ENCODE peak calls at places on chromosome 3, in nine cellular contexts. W is endothelial cell; S is HCEC 1CT; B is RPMI8226; H is DND-41; O is aorta; E is putamen; U is naive thymus-derived CD8-positive, alpha-beta T cell; J is GDM1. K is an unnamed sample.

GRCh38 chr3:136882575-136882974 is 20.6 kb downstream of the NCK1 start:
- DNase-seq in B (no peak), H (no peak), S (no peak), W (no peak), E (no peak), O (no peak), J (no peak), U (no peak), K (no peak)

GRCh38 chr3:96236499-96236898 is 577.9 kb upstream of the EPHA6 start:
- DNase-seq in W (no peak), E (no peak), O (no peak), B (no peak), J (no peak), H (no peak), U (no peak), S (peak; percentile 45), K (no peak)

GRCh38 chr3:142993958-142994442 is 7.4 kb upstream of the U2SURP start:
- DNase-seq in W (peak; percentile 71), E (no peak), S (peak; percentile 65), O (peak; percentile 67), J (peak; percentile 35), U (peak; percentile 53), H (peak; percentile 74), B (peak; percentile 81), K (no peak)

GRCh38 chr3:123705886-123706285 is 121.0 kb upstream of the HACD2 start:
- DNase-seq in U (no peak), E (no peak), O (no peak), W (no peak), B (no peak), S (no peak), H (no peak), J (no peak), K (no peak)

GRCh38 chr3:169665264-169666078 is 2.0 kb upstream of the MECOM start:
- DNase-seq in H (no peak), U (no peak), S (no peak), W (no peak), E (no peak), J (no peak), O (no peak), B (no peak), K (no peak)

GRCh38 chr3:169664034-169664820 is 715 bp upstream of the MECOM start:
- DNase-seq in J (no peak), S (no peak), W (peak; percentile 44), E (no peak), B (no peak), U (no peak), O (no peak), H (no peak), K (no peak)

GRCh38 chr3:150602426-150603089 is 563 bp upstream of the SELENOT start:
- DNase-seq in S (no peak), W (no peak), E (no peak), U (no peak), O (no peak), H (no peak), B (peak; percentile 39), J (no peak), K (no peak)

GRCh38 chr3:194332858-194333211 is 18.3 kb downstream of the CPN2 start:
- DNase-seq in S (no peak), E (no peak), O (no peak), H (no peak), B (no peak), U (no peak), J (no peak), W (no peak), K (no peak)

GRCh38 chr3:44883999-44884431 is 9.6 kb downstream of the TGM4 start:
- DNase-seq in U (no peak), O (no peak), B (no peak), W (no peak), H (no peak), S (peak; percentile 93), E (no peak), J (no peak), K (no peak)

GRCh38 chr3:108780235-108780634 is 23.0 kb upstream of the RETNLB start:
- DNase-seq in W (no peak), U (peak; percentile 34), O (no peak), S (no peak), E (no peak), B (peak; percentile 3), H (peak; percentile 91), J (no peak), K (no peak)

GRCh38 chr3:124275421-124275820 is 283.5 kb upstream of the ROPN1 start:
- DNase-seq in E (no peak), U (no peak), B (no peak), W (no peak), H (no peak), J (no peak), O (peak; percentile 66), S (no peak), K (no peak)

GRCh38 chr3:51794202-51794601 is 15.2 kb upstream of the IQCF6 start:
- DNase-seq in W (no peak), U (no peak), J (no peak), O (no peak), H (no peak), S (no peak), E (no peak), B (no peak), K (no peak)

GRCh38 chr3:176916777-176917176 is 280.5 kb downstream of the TBL1XR1 start:
- DNase-seq in B (no peak), S (no peak), U (no peak), J (no peak), E (no peak), H (no peak), O (no peak), W (no peak), K (no peak)

GRCh38 chr3:155548194-155548593 is 196.7 kb downstream of the PLCH1 start:
- DNase-seq in H (no peak), O (no peak), W (no peak), S (peak; percentile 64), E (no peak), J (no peak), U (no peak), B (no peak), K (no peak)

GRCh38 chr3:112333002-112333385 is at the start of gene CD200:
- DNase-seq in O (peak; percentile 74), S (no peak), E (peak; percentile 76), U (peak; percentile 32), W (peak; percentile 69), B (no peak), J (peak; percentile 52), H (no peak), K (peak; percentile 80)

GRCh38 chr3:126782554-126782953 is 78.5 kb downstream of the CHCHD6 start:
- DNase-seq in O (no peak), U (no peak), S (peak; percentile 90), J (no peak), H (no peak), E (no peak), W (no peak), B (no peak), K (no peak)

GRCh38 chr3:105869531-105869833 is 670 bp upstream of the CBLB start:
- DNase-seq in S (no peak), J (no peak), B (no peak), E (no peak), H (no peak), W (no peak), U (no peak), O (no peak), K (no peak)

GRCh38 chr3:125001557-125002413 is 54.0 kb downstream of the HEG1 start:
- DNase-seq in S (no peak), J (no peak), O (no peak), W (no peak), U (peak; percentile 46), H (no peak), B (no peak), E (no peak), K (no peak)

GRCh38 chr3:171862993-171863521 is 19.9 kb downstream of the TMEM212 start:
- DNase-seq in O (no peak), E (no peak), W (no peak), S (no peak), B (no peak), J (no peak), H (peak; percentile 5), U (no peak), K (no peak)

GRCh38 chr3:108940568-108941285 is 13.0 kb downstream of the GUCA1C start:
- DNase-seq in B (no peak), O (no peak), W (no peak), H (no peak), E (no peak), J (no peak), U (no peak), S (no peak), K (no peak)

GRCh38 chr3:195709676-195710085 is 11.1 kb upstream of the MUC20 start:
- DNase-seq in O (peak; percentile 10), H (no peak), S (no peak), J (no peak), B (no peak), W (no peak), U (no peak), E (no peak), K (no peak)

GRCh38 chr3:60954049-60954448 is 297.2 kb downstream of the FHIT start:
- DNase-seq in W (no peak), E (no peak), U (no peak), J (no peak), O (no peak), S (peak; percentile 75), B (no peak), H (no peak), K (no peak)

GRCh38 chr3:161310649-161311423 is 60.5 kb downstream of the SPTSSB start:
- DNase-seq in H (peak; percentile 74), E (no peak), W (no peak), U (peak; percentile 80), J (peak; percentile 14), B (peak; percentile 55), S (no peak), O (no peak), K (no peak)

GRCh38 chr3:12253944-12254343 is 34.9 kb upstream of the PPARG start:
- DNase-seq in J (no peak), H (no peak), O (no peak), S (no peak), E (no peak), U (no peak), B (no peak), W (no peak), K (no peak)

GRCh38 chr3:155504682-155505081 is 211.2 kb upstream of the STRIT1 start:
- DNase-seq in H (no peak), W (no peak), J (no peak), E (no peak), B (no peak), S (no peak), O (no peak), U (no peak), K (no peak)

GRCh38 chr3:113825090-113825489 is 13.5 kb upstream of the GRAMD1C start:
- DNase-seq in O (no peak), J (no peak), U (no peak), E (no peak), W (no peak), H (no peak), S (peak; percentile 35), B (peak; percentile 18), K (no peak)

GRCh38 chr3:50466177-50466576 is 37.3 kb downstream of the CACNA2D2 start:
- DNase-seq in H (no peak), B (peak; percentile 38), O (no peak), J (no peak), W (no peak), S (no peak), E (no peak), U (peak; percentile 37), K (no peak)

GRCh38 chr3:43317461-43318316 is 31.3 kb downstream of the SNRK start:
- DNase-seq in O (no peak), H (no peak), W (no peak), J (no peak), E (no peak), S (no peak), B (no peak), U (no peak), K (no peak)

GRCh38 chr3:127565711-127566110 is 24.8 kb downstream of the TPRA1 start:
- DNase-seq in S (no peak), B (no peak), O (no peak), H (no peak), J (no peak), W (no peak), E (no peak), U (no peak), K (no peak)

GRCh38 chr3:141878812-141879211 is 2.4 kb downstream of the ATP1B3 start:
- DNase-seq in J (no peak), B (peak; percentile 28), E (no peak), O (no peak), H (peak; percentile 15), W (no peak), U (no peak), S (peak; percentile 36), K (no peak)

GRCh38 chr3:55607844-55608243 is 120.7 kb upstream of the WNT5A start:
- DNase-seq in U (no peak), E (no peak), W (no peak), B (no peak), S (no peak), H (no peak), J (no peak), O (no peak), K (no peak)